ENCODE peak calls at places on chromosome 16, in four cellular contexts. U is small intestine, A is tibial nerve, V is OCI-LY7. M is an unnamed sample. For H3K9me3, the result is how much of the 10 kb centered on the place peaks cover.

GRCh38 chr16:84308120-84308519 is 13.4 kb downstream of the WFDC1 start:
- DNase-seq in V (peak), U (peak), A (no peak), M (no peak)

GRCh38 chr16:89115216-89115949 is 21.7 kb downstream of the ACSF3 start:
- DNase-seq in A (peak), U (peak), V (peak), M (peak)

GRCh38 chr16:30474684-30475083 is 2.1 kb downstream of the ITGAL start:
- DNase-seq in V (no peak), U (no peak), A (no peak), M (no peak)

GRCh38 chr16:56923481-56923880 is 8.5 kb upstream of the HERPUD1 start:
- DNase-seq in U (no peak), A (no peak), V (no peak), M (no peak)

GRCh38 chr16:47143329-47143676 is 442 bp downstream of the NETO2 start:
- DNase-seq in A (no peak), V (peak), U (peak), M (peak)

GRCh38 chr16:66970775-66971725 is 10.0 kb downstream of the CES3 start:
- DNase-seq in A (no peak), U (no peak), V (no peak), M (no peak)

GRCh38 chr16:87305505-87306391 is 11.4 kb downstream of the C16orf95 start:
- DNase-seq in A (no peak), U (peak), V (no peak), M (no peak)

GRCh38 chr16:51402239-51402638 is 251.2 kb upstream of the SALL1 start:
- DNase-seq in V (no peak), A (no peak), U (no peak), M (no peak)

GRCh38 chr16:70754874-70755600 is 45.9 kb downstream of the VAC14 start:
- DNase-seq in U (no peak), V (no peak), A (no peak), M (peak)

GRCh38 chr16:81601601-81602251 is 157.1 kb downstream of the CMIP start:
- DNase-seq in A (no peak), V (no peak), U (no peak), M (no peak)

GRCh38 chr16:67860589-67861398 is 12.1 kb upstream of the EDC4 start:
- DNase-seq in U (no peak), V (no peak), A (no peak), M (no peak)

GRCh38 chr16:27441998-27442397 is 40.0 kb downstream of the IL21R start:
- DNase-seq in U (no peak), A (no peak), V (no peak), M (peak)

GRCh38 chr16:47887496-47887895 is 268.3 kb downstream of the ABCC12 start:
- DNase-seq in U (no peak), V (no peak), A (no peak), M (peak)

GRCh38 chr16:46884513-46885293 is 541 bp downstream of the GPT2 start:
- DNase-seq in U (peak), V (peak), A (no peak), M (no peak)

GRCh38 chr16:50279142-50279865 is 13.0 kb downstream of the ADCY7 start:
- DNase-seq in A (peak), V (no peak), U (peak), M (peak)

GRCh38 chr16:80656731-80657150 is 115.9 kb downstream of the DYNLRB2 start:
- DNase-seq in A (no peak), V (no peak), U (peak), M (no peak)

GRCh38 chr16:77555781-77556180 is 120.9 kb upstream of the ADAMTS18 start:
- DNase-seq in A (no peak), V (no peak), U (no peak), M (no peak)

GRCh38 chr16:4358831-4359561 is 7.9 kb upstream of the PAM16 start:
- DNase-seq in V (peak), A (peak), U (peak), M (no peak)

GRCh38 chr16:81035398-81035974 is at the start of gene ATMIN:
- DNase-seq in V (peak), A (peak), U (peak), M (peak)

GRCh38 chr16:66272461-66272860 is 94.0 kb upstream of the CDH5 start:
- DNase-seq in V (no peak), A (no peak), U (no peak), M (peak)

GRCh38 chr16:27639588-27640276 is 89.8 kb downstream of the KATNIP start:
- DNase-seq in A (peak), U (peak), V (peak), M (no peak)

GRCh38 chr16:80060470-80060869 is 459.9 kb upstream of the MAF start:
- DNase-seq in U (no peak), A (no peak), V (no peak), M (no peak)

GRCh38 chr16:12062343-12063003 is 85.9 kb downstream of the SNX29 start:
- DNase-seq in V (no peak), A (peak), U (peak), M (no peak)

GRCh38 chr16:74724820-74725549 is 24.3 kb upstream of the MLKL start:
- DNase-seq in V (no peak), A (no peak), U (no peak), M (no peak)

GRCh38 chr16:48321307-48322036 is 63.7 kb downstream of the SIAH1 start:
- DNase-seq in U (no peak), A (no peak), V (no peak), M (no peak)

GRCh38 chr16:29809850-29810698 is 1.9 kb upstream of the PRRT2 start:
- DNase-seq in A (no peak), V (peak), U (no peak), M (no peak)

GRCh38 chr16:85573045-85573695 is 40.0 kb upstream of the GSE1 start:
- DNase-seq in U (no peak), A (no peak), V (no peak), M (no peak)

GRCh38 chr16:85573696-85574641 is 39.2 kb upstream of the GSE1 start:
- DNase-seq in U (no peak), A (no peak), V (no peak), M (no peak)

GRCh38 chr16:85575910-85576309 is 37.2 kb upstream of the GSE1 start:
- DNase-seq in V (no peak), U (peak), A (no peak), M (no peak)

GRCh38 chr16:85576944-85577343 is 36.2 kb upstream of the GSE1 start:
- DNase-seq in A (no peak), V (no peak), U (no peak), M (no peak)

GRCh38 chr16:85574672-85575475 is 38.2 kb upstream of the GSE1 start:
- DNase-seq in A (no peak), V (no peak), U (no peak), M (no peak)
- H3K27ac ChIP-seq in A (peak), V (no peak), U (peak), M (no peak)

GRCh38 chr16:10412935-10413601 is 27.2 kb downstream of the ATF7IP2 start:
- DNase-seq in A (no peak), U (no peak), V (no peak), M (no peak)
- H3K9me3 ChIP-seq in A (half or more), U (under half), V (under half), M (under half)

GRCh38 chr16:10787304-10787703 is 31.3 kb downstream of the TVP23A start:
- DNase-seq in A (no peak), V (peak), U (no peak), M (no peak)

GRCh38 chr16:10788665-10789064 is 29.9 kb downstream of the TVP23A start:
- DNase-seq in U (no peak), A (no peak), V (no peak), M (no peak)

GRCh38 chr16:10791048-10791447 is 27.5 kb downstream of the TVP23A start:
- DNase-seq in V (no peak), A (no peak), U (no peak), M (no peak)
- H3K27ac ChIP-seq in V (no peak), A (no peak), U (no peak), M (no peak)

DNA sequence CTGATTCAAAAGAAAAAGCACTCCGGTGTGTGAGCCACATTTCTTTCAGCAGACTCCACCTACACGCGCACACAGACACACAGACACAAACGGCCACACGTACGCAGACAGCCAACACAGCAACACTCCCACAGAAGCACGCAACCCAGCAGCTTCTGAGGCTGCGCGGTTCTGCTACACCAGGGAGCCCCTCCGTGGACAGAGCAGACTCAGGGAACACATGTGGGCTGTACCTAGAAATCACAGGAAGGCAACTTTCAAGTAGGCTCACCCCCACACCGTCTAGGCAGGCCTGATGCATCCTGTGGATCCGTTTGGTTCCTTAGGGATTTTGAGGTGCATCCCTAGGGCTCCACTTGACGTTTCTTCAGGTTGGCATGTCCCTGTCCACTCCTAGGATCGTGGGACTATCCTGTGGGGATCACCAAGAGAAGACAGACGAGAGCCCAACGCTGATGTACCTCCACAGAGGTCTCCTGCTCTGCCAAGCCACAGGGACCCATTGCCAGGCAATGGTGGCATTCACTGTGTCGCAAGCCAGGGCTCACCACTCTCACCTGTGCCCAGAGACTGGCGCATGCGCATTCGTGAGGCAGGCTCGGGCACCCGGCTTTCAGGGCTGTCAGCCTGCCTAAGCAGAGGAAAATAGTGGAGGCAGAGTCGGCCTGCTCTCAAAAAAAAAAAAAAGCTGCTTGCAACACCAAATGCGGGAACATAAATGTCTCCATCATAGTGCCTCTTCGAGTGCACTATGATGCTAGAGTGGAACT is 2333.3 kb downstream of the TP53TG3F start:
- DNase-seq in U (no peak), A (no peak), V (no peak), M (no peak)
- H3K9me3 ChIP-seq in U (under half), A (under half), V (under half), M (under half)

GRCh38 chr16:14529010-14529669 is 100.9 kb downstream of the PARN start:
- DNase-seq in A (peak), U (peak), V (peak), M (no peak)
- H3K27ac ChIP-seq in A (peak), U (no peak), V (no peak), M (no peak)